ENCODE peak calls at places on chromosomes 6 and 20, in nine cellular contexts. J, C, S, G, D, M, Q, N and B are unnamed samples.

GRCh38 chr20:41738584-41739193 is 120.5 kb upstream of the CHD6 start:
- DNase-seq in C (peak; percentile 26), G (peak; percentile 30), S (peak; percentile 10), Q (peak; percentile 75), M (peak; percentile 44), J (peak; percentile 38), N (peak; percentile 45), D (peak; percentile 23), B (peak; percentile 62)

GRCh38 chr6:134539865-134540323 is 222.0 kb upstream of the SGK1 start:
- DNase-seq in D (peak; percentile 51), Q (no peak), C (no peak), M (no peak), J (no peak), N (no peak), S (no peak), G (peak; percentile 80), B (no peak)

GRCh38 chr6:125157725-125158124 is 4.2 kb downstream of the TPD52L1 start:
- DNase-seq in G (no peak), Q (no peak), S (no peak), J (no peak), D (no peak), C (no peak), M (no peak), N (no peak), B (no peak)

GRCh38 chr6:157269261-157269794 is 54.0 kb downstream of the TMEM242 start:
- DNase-seq in N (peak; percentile 83), Q (peak; percentile 85), M (peak; percentile 16), D (peak; percentile 89), C (no peak), J (no peak), G (no peak), S (no peak), B (no peak)

GRCh38 chr6:132270745-132271414 is 130.4 kb downstream of the MOXD1 start:
- DNase-seq in N (no peak), J (no peak), D (no peak), M (no peak), G (no peak), C (no peak), S (no peak), Q (peak; percentile 19), B (no peak)

GRCh38 chr6:140071601-140072062 is 697.2 kb upstream of the CITED2 start:
- DNase-seq in G (no peak), Q (peak; percentile 87), M (peak; percentile 90), S (peak; percentile 78), J (no peak), D (no peak), N (peak; percentile 97), C (no peak), B (no peak)

GRCh38 chr20:63636752-63637633 is 10.1 kb upstream of the GMEB2 start:
- DNase-seq in J (no peak), C (no peak), M (no peak), N (peak; percentile 28), S (no peak), D (no peak), Q (peak; percentile 74), G (no peak), B (no peak)

GRCh38 chr6:37812835-37813234 is 6.7 kb upstream of the ZFAND3 start:
- DNase-seq in N (no peak), M (no peak), D (no peak), C (no peak), J (no peak), G (no peak), Q (no peak), S (no peak), B (no peak)

GRCh38 chr20:26163890-26164289 is 467.2 kb upstream of the ZNF337 start:
- DNase-seq in G (no peak), M (peak; percentile 96), D (no peak), Q (peak; percentile 86), J (no peak), S (peak; percentile 45), N (peak; percentile 58), C (no peak), B (no peak)

GRCh38 chr6:3336066-3336786 is 77.5 kb downstream of the PSMG4 start:
- DNase-seq in G (no peak), D (no peak), J (no peak), C (no peak), Q (no peak), M (no peak), S (no peak), N (no peak), B (no peak)